ENCODE peak calls at places on chromosomes 11 and 22, in five cellular contexts. One of them, this sample, is unnamed.

GRCh38 chr22:44393066-44393465 is 80.3 kb upstream of the SHISAL1 start:
- DNase-seq in cardiac fibroblast: no peak
- DNase-seq in adipocyte: no peak
- DNase-seq in ascending aorta: no peak
- DNase-seq in OCI-LY7: no peak
- DNase-seq in this sample: no peak

GRCh38 chr22:42649261-42650056 is at the start of gene CYB5R3:
- DNase-seq in cardiac fibroblast: peak; percentile 90
- DNase-seq in ascending aorta: peak; percentile 26
- DNase-seq in OCI-LY7: peak; percentile 76
- DNase-seq in adipocyte: peak; percentile 92
- DNase-seq in this sample: peak; percentile 80

GRCh38 chr22:45226681-45227186 is 14.0 kb downstream of the KIAA0930 start:
- DNase-seq in OCI-LY7: no peak
- DNase-seq in adipocyte: no peak
- DNase-seq in cardiac fibroblast: peak; percentile 49
- DNase-seq in ascending aorta: no peak
- DNase-seq in this sample: no peak

GRCh38 chr11:129275825-129276224 is 83.7 kb upstream of the ARHGAP32 start:
- DNase-seq in ascending aorta: no peak
- DNase-seq in adipocyte: no peak
- DNase-seq in OCI-LY7: no peak
- DNase-seq in cardiac fibroblast: no peak
- DNase-seq in this sample: no peak

GRCh38 chr11:72780291-72781062 is 13.4 kb downstream of the STARD10 start:
- DNase-seq in adipocyte: no peak
- DNase-seq in cardiac fibroblast: no peak
- DNase-seq in OCI-LY7: no peak
- DNase-seq in ascending aorta: no peak
- DNase-seq in this sample: no peak

GRCh38 chr11:117171648-117172051 is 6.9 kb upstream of the SIDT2 start:
- DNase-seq in ascending aorta: no peak
- DNase-seq in cardiac fibroblast: peak; percentile 64
- DNase-seq in adipocyte: peak; percentile 34
- DNase-seq in OCI-LY7: no peak
- DNase-seq in this sample: no peak

GRCh38 chr22:45397806-45398205 is 15.6 kb downstream of the SMC1B start:
- DNase-seq in OCI-LY7: peak; percentile 7
- DNase-seq in ascending aorta: no peak
- DNase-seq in adipocyte: no peak
- DNase-seq in cardiac fibroblast: no peak
- DNase-seq in this sample: no peak

GRCh38 chr22:32708835-32709234 is 92.7 kb upstream of the TIMP3 start:
- DNase-seq in cardiac fibroblast: peak; percentile 37
- DNase-seq in ascending aorta: no peak
- DNase-seq in OCI-LY7: no peak
- DNase-seq in adipocyte: peak; percentile 83
- DNase-seq in this sample: peak; percentile 89

DNA sequence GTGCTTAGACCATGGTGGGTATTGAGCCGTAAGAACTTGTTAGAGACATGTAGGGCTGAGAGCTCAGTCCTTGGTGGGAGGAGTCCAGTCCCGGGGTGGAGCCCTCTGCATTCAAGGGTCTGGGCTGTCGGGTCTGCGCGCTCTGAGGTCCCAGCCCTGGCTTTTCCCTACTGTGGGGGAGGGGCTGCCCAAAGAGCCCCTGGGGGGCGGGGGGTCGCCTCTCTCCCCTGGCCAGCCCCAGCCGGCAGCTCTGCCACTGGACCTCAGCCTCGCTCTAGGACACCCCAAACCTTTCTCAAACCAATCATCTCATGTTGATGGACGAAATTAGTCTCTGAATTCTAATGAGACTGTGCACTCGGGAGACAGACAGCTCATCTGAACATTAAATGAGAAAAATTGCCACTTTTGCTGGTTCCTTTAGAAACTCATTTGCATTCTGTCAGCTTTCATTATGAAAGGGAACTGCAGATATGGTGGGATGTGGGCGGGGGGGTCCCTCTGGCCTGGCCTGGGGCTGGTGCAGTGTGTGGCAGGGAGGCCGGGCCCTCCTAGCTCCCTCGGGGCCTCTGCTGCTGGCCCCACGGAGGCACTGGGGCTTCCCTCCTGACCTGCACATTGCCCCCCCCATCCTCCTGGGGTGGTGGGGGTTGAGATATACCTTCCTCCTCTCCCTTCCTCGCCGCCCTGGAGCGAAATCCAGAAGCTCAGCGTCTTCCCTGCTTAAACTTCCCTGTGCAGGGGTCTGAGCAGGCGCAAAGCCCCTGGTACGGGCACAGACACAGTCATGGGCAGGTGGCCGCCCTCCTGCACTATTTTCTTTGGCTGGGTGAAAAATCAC is 1006.1 kb downstream of the BRD1 start:
- DNase-seq in cardiac fibroblast: no peak
- DNase-seq in ascending aorta: no peak
- DNase-seq in adipocyte: no peak
- DNase-seq in OCI-LY7: no peak
- DNase-seq in this sample: no peak
- H3K4me3 ChIP-seq in cardiac fibroblast: no peak overlapping the region
- H3K4me3 ChIP-seq in ascending aorta: no peak overlapping the region
- H3K4me3 ChIP-seq in adipocyte: no peak overlapping the region
- H3K4me3 ChIP-seq in OCI-LY7: no peak overlapping the region
- H3K4me3 ChIP-seq in this sample: no peak overlapping the region

DNA sequence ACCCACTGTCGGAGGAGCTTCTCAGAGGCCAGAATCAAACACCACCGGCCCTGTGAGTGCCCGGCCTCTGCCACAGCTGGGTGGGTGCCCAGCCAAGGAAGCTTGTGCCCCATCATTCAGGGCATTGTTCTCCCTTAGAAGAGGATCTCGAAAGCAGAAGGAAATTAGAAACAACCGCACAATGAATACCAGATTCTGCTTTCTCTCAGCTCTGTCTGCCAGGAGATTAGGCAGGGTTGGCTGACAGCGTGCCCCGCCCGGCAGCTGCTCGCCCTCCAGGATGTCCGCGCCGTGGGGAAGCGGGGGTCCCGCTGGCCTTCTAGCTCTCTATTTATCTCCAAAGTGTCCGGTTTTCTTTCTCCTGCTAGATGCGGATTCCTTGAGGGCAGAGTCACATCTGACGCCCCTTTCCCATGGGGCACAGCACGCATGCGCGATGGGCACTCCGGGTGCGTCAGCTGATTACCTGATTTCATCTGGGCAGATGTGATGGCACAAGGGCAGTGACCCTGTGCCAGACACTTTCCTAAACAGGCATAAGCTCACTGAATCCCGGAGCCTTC is 25.5 kb downstream of the SCGB1A1 start:
- DNase-seq in ascending aorta: peak; percentile 44
- DNase-seq in adipocyte: no peak
- DNase-seq in cardiac fibroblast: peak; percentile 88
- DNase-seq in OCI-LY7: no peak
- DNase-seq in this sample: no peak
- H3K4me3 ChIP-seq in ascending aorta: peak overlapping the region; percentile 60
- H3K4me3 ChIP-seq in adipocyte: peak overlapping the region; percentile 76
- H3K4me3 ChIP-seq in cardiac fibroblast: peak overlapping the region; percentile 51
- H3K4me3 ChIP-seq in OCI-LY7: no peak overlapping the region
- H3K4me3 ChIP-seq in this sample: no peak overlapping the region

DNA sequence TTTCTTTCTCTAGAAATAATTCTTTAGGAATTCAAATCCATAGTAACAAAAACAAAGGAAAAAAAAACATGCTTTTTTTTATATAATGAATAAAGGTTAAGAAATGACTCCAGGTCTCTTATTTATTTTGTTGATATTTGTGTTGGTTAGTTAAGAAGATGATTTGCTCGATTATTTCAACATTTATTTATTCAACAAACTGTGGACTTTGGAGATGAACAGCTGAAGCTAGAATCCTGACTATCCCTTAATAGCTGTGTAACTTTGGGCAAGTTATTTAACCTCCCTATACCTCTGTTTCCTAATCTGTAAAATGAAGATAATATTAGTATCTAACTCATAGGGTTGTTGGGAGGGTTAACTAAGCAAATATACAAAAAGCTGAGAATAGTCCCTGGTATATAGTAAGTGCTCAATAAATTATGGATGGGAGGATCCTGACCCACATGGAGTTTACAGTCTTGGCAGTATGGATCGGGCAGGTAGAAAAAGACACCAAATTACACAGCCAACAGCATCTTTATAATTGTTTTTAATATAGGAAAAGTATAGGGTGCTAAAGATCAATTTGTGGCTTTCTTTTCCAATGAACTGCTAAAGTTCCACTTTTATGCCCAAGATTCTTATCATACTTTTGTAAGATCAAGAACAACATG is 1.4 kb upstream of the CAT start:
- DNase-seq in OCI-LY7: no peak
- DNase-seq in adipocyte: no peak
- DNase-seq in ascending aorta: no peak
- DNase-seq in cardiac fibroblast: no peak
- DNase-seq in this sample: no peak
- H3K4me3 ChIP-seq in OCI-LY7: peak overlapping the region; percentile 75
- H3K4me3 ChIP-seq in adipocyte: peak overlapping the region; percentile 92
- H3K4me3 ChIP-seq in ascending aorta: no peak overlapping the region
- H3K4me3 ChIP-seq in cardiac fibroblast: no peak overlapping the region
- H3K4me3 ChIP-seq in this sample: no peak overlapping the region

DNA sequence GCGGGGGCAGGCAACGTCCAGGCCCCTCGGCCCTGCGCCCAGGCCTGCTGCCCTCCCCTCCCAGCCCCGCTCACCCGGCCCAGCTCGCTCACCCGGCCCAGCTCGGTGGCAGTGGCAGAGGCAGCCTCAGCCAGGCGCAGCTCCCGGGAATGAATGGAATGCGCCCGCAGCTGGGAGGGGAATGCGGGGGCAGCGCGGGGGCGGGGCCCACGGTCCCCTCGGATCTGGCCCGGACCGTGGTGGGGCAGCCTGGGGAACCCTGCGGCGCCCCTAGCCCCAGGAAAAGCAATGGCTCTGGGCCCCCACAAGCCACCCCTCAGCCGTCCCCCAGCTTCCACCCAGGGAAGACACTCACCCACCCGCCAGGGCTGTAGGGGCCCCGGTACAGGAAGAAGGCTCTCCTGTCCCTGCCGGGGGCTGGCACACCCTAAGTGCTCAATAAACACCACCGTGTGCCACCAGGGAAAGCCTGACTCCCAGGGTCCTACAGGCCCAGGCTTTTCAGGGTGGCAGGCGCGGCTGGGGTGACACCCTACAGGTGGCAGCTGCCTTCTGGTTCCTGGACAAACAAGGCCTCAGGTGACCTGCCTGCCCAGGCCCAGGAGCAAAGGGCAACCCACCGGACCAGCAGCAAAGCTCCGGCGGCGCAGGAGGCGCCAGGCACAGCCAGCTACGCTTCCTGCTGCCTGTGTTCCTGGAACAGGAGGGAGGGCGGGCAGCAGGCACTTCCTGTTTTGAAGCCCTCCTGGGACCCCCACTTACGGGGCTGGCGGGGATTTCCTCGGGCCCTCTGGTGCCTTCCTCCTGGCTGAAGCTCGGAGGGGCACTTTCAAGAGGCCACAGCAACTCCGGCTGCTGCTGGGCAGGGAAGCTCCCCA is 13.8 kb downstream of the PLXNB2 start:
- DNase-seq in adipocyte: peak; percentile 89
- DNase-seq in cardiac fibroblast: peak; percentile 90
- DNase-seq in OCI-LY7: peak; percentile 65
- DNase-seq in ascending aorta: no peak
- DNase-seq in this sample: peak; percentile 89
- H3K4me3 ChIP-seq in adipocyte: peak overlapping the region; percentile 47
- H3K4me3 ChIP-seq in cardiac fibroblast: peak overlapping the region; percentile 27
- H3K4me3 ChIP-seq in OCI-LY7: peak overlapping the region; percentile 65
- H3K4me3 ChIP-seq in ascending aorta: peak overlapping the region; percentile 57
- H3K4me3 ChIP-seq in this sample: no peak overlapping the region

GRCh38 chr22:20243545-20244249 is 24.4 kb downstream of the RTN4R start:
- DNase-seq in OCI-LY7: peak; percentile 44
- DNase-seq in adipocyte: peak; percentile 56
- DNase-seq in cardiac fibroblast: peak; percentile 90
- DNase-seq in ascending aorta: no peak
- DNase-seq in this sample: no peak
- H3K4me3 ChIP-seq in OCI-LY7: no peak overlapping the region
- H3K4me3 ChIP-seq in adipocyte: no peak overlapping the region
- H3K4me3 ChIP-seq in cardiac fibroblast: no peak overlapping the region
- H3K4me3 ChIP-seq in ascending aorta: peak overlapping the region; percentile 32
- H3K4me3 ChIP-seq in this sample: no peak overlapping the region

GRCh38 chr11:66546966-66547661 is 411 bp downstream of the ACTN3 start:
- DNase-seq in ascending aorta: no peak
- DNase-seq in OCI-LY7: no peak
- DNase-seq in adipocyte: peak; percentile 14
- DNase-seq in cardiac fibroblast: no peak
- DNase-seq in this sample: peak; percentile 33
- H3K4me3 ChIP-seq in ascending aorta: peak overlapping the region; percentile 92
- H3K4me3 ChIP-seq in OCI-LY7: peak overlapping the region; percentile 89
- H3K4me3 ChIP-seq in adipocyte: no peak overlapping the region
- H3K4me3 ChIP-seq in cardiac fibroblast: no peak overlapping the region
- H3K4me3 ChIP-seq in this sample: no peak overlapping the region

DNA sequence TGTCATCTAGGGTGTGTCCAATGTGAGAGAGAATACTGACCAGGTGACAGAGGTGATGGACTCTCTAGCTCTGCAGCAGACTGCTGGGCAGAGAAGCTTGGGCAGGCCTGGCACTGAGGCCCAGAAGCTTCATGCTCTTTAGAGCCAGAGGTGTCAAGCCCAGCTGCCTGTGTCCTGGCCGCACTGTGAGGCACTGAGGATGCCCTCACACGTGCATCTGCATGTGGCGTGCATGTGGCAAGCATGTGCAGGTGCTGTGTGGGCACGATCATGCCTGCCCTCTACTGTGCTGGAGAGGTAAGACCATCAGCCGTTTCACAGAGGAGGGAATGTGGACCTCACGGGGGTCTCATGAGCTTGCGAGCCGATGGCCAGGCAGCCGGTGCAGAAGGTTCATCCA is 15.8 kb upstream of the TXNRD2 start:
- DNase-seq in OCI-LY7: no peak
- DNase-seq in cardiac fibroblast: no peak
- DNase-seq in ascending aorta: no peak
- DNase-seq in adipocyte: no peak
- DNase-seq in this sample: no peak
- H3K4me3 ChIP-seq in OCI-LY7: no peak overlapping the region
- H3K4me3 ChIP-seq in cardiac fibroblast: no peak overlapping the region
- H3K4me3 ChIP-seq in ascending aorta: no peak overlapping the region
- H3K4me3 ChIP-seq in adipocyte: no peak overlapping the region
- H3K4me3 ChIP-seq in this sample: peak overlapping the region; percentile 1

GRCh38 chr11:93028959-93029536 is 59.6 kb downstream of the MTNR1B start:
- DNase-seq in ascending aorta: no peak
- DNase-seq in cardiac fibroblast: no peak
- DNase-seq in OCI-LY7: no peak
- DNase-seq in adipocyte: no peak
- DNase-seq in this sample: no peak
- H3K4me3 ChIP-seq in ascending aorta: no peak overlapping the region
- H3K4me3 ChIP-seq in cardiac fibroblast: no peak overlapping the region
- H3K4me3 ChIP-seq in OCI-LY7: no peak overlapping the region
- H3K4me3 ChIP-seq in adipocyte: no peak overlapping the region
- H3K4me3 ChIP-seq in this sample: no peak overlapping the region

GRCh38 chr11:63535734-63536133 is 874 bp upstream of the PLAAT4 start:
- DNase-seq in adipocyte: no peak
- DNase-seq in cardiac fibroblast: no peak
- DNase-seq in OCI-LY7: no peak
- DNase-seq in ascending aorta: no peak
- DNase-seq in this sample: no peak
- H3K4me3 ChIP-seq in adipocyte: no peak overlapping the region
- H3K4me3 ChIP-seq in cardiac fibroblast: no peak overlapping the region
- H3K4me3 ChIP-seq in OCI-LY7: no peak overlapping the region
- H3K4me3 ChIP-seq in ascending aorta: no peak overlapping the region
- H3K4me3 ChIP-seq in this sample: no peak overlapping the region

This sample was measured in trophoblast cell.